ENCODE peak calls at places on chromosomes 12 and 14, in six cellular contexts. L is breast epithelium, R is HFFc6, P is GM20000, F is upper lobe of right lung, C is colonic mucosa. G is an unnamed sample.

GRCh38 chr12:75329918-75330826 is at the start of gene CAPS2:
- DNase-seq in L (peak; percentile 75), R (peak; percentile 77), P (peak; percentile 79), F (peak; percentile 92), C (peak; percentile 79), G (peak; percentile 80)

GRCh38 chr14:93994919-93995682 is 2.0 kb upstream of the CCDC197 start:
- DNase-seq in L (no peak), R (peak; percentile 71), P (no peak), F (no peak), C (no peak), G (no peak)

GRCh38 chr12:109201496-109201885 is 85.1 kb downstream of the ACACB start:
- DNase-seq in L (no peak), R (no peak), P (no peak), F (peak; percentile 58), C (no peak), G (no peak)

GRCh38 chr12:91333966-91334365 is 151.3 kb upstream of the DCN start:
- DNase-seq in L (no peak), R (no peak), P (no peak), F (no peak), C (no peak), G (no peak)

GRCh38 chr12:50326636-50327284 is 43.4 kb upstream of the LIMA1 start:
- DNase-seq in L (no peak), R (peak; percentile 19), P (no peak), F (peak; percentile 69), C (peak; percentile 68), G (no peak)

GRCh38 chr12:49198431-49199155 is 9.7 kb upstream of the TUBA1A start:
- DNase-seq in L (no peak), R (peak; percentile 84), P (no peak), F (no peak), C (no peak), G (no peak)

GRCh38 chr14:46580941-46581671 is 70.5 kb downstream of the RPL10L start:
- DNase-seq in L (no peak), R (peak; percentile 8), P (peak; percentile 8), F (no peak), C (peak; percentile 20), G (peak; percentile 13)

GRCh38 chr12:132700212-132700913 is 10.3 kb upstream of the PGAM5 start:
- DNase-seq in L (no peak), R (peak; percentile 48), P (no peak), F (no peak), C (no peak), G (no peak)

GRCh38 chr14:22610931-22611330 is 12.8 kb downstream of the ABHD4 start:
- DNase-seq in L (no peak), R (no peak), P (no peak), F (no peak), C (no peak), G (no peak)

GRCh38 chr14:22613736-22614239 is 15.7 kb downstream of the ABHD4 start:
- DNase-seq in L (no peak), R (no peak), P (no peak), F (no peak), C (no peak), G (no peak)

GRCh38 chr14:22607291-22607690 is 9.2 kb downstream of the ABHD4 start:
- DNase-seq in L (no peak), R (no peak), P (no peak), F (no peak), C (no peak), G (no peak)

GRCh38 chr14:22614240-22614799 is 16.2 kb downstream of the ABHD4 start:
- DNase-seq in L (no peak), R (peak; percentile 97), P (no peak), F (no peak), C (peak; percentile 18), G (no peak)

DNA sequence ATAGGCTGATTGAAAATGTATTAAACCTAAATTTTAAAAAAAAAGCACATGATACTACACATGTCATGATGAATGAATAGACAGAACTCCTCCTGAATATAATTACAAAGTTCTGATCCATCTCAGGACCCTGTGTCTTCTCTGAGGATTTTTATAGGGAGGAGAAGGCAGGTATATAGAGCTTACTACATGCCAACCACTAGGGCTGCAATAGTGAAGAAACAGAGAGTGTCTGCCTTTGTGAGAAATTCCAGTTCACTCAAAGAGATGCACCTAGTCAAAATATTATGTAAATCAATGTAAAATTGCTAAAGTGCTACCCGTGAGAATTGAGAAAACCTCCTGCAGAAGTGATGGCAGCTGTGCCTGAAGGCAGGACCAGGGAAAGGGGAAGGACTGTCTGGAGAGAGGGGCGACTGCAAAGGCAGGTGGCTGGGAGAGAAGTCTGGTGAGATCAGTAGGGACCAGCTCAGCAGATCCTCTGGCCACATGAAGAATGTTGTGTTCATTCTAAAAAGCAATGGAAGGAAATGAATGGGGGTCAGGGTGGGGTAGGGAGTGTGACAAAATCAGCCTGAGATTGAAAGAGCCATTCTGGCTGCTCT is 15.1 kb downstream of the ABHD4 start:
- DNase-seq in L (no peak), R (no peak), P (no peak), F (no peak), C (peak; percentile 3), G (no peak)
- TF ChIP-seq CTCF in L (no peak), R (peak; percentile 62), P (no peak), F (no peak), C (no peak), G (no peak)

GRCh38 chr14:75727124-75727523 is 66.1 kb downstream of the TTLL5 start:
- DNase-seq in L (no peak), R (no peak), P (no peak), F (no peak), C (no peak), G (no peak)
- TF ChIP-seq CTCF in L (no peak), R (no peak), P (no peak), F (no peak), C (no peak), G (no peak)

GRCh38 chr12:94722664-94723063 is 72.3 kb upstream of the TMCC3 start:
- DNase-seq in L (no peak), R (no peak), P (no peak), F (no peak), C (no peak), G (no peak)
- TF ChIP-seq CTCF in L (no peak), R (no peak), P (no peak), F (no peak), C (no peak), G (no peak)

GRCh38 chr14:76015668-76016067 is 30.1 kb downstream of the IFT43 start:
- DNase-seq in L (no peak), R (no peak), P (no peak), F (no peak), C (no peak), G (no peak)

GRCh38 chr14:76006253-76006652 is 20.7 kb downstream of the IFT43 start:
- DNase-seq in L (no peak), R (no peak), P (no peak), F (no peak), C (no peak), G (no peak)

GRCh38 chr14:76015191-76015590 is 29.6 kb downstream of the IFT43 start:
- DNase-seq in L (no peak), R (no peak), P (no peak), F (no peak), C (no peak), G (no peak)

GRCh38 chr14:76007852-76008251 is 22.3 kb downstream of the IFT43 start:
- DNase-seq in L (no peak), R (no peak), P (no peak), F (no peak), C (no peak), G (no peak)

GRCh38 chr14:76011959-76012802 is 26.6 kb downstream of the IFT43 start:
- DNase-seq in L (no peak), R (no peak), P (no peak), F (no peak), C (no peak), G (no peak)
- TF ChIP-seq CTCF in L (no peak), R (no peak), P (no peak), F (no peak), C (no peak), G (no peak)

GRCh38 chr12:59230334-59230733 is 310.0 kb upstream of the LRIG3 start:
- DNase-seq in L (no peak), R (no peak), P (no peak), F (no peak), C (no peak), G (no peak)
- TF ChIP-seq CTCF in L (no peak), R (no peak), P (no peak), F (no peak), C (no peak), G (no peak)

G was measured in GM10248.